ENCODE peak calls at places on chromosomes 13 and 19, in seven cellular contexts. K, W, R, Y, X, B and T are unnamed samples.

GRCh38 chr13:59409651-59410200 is 754.0 kb downstream of the DIAPH3 start:
- DNase-seq in K (no peak), W (no peak), R (no peak), Y (no peak), X (no peak), B (no peak), T (no peak)

GRCh38 chr19:54035215-54036178 is 28.2 kb downstream of the VSTM1 start:
- DNase-seq in K (peak), W (no peak), R (no peak), Y (no peak), X (no peak), B (peak), T (peak)

GRCh38 chr13:111262281-111262680 is 58.2 kb upstream of the TEX29 start:
- DNase-seq in K (no peak), W (no peak), R (no peak), Y (no peak), X (no peak), B (no peak), T (no peak)

GRCh38 chr13:73370066-73370465 is 311.3 kb downstream of the KLF5 start:
- DNase-seq in K (no peak), W (no peak), R (no peak), Y (no peak), X (no peak), B (no peak), T (no peak)

GRCh38 chr19:10921909-10922637 is 6.4 kb downstream of the YIPF2 start:
- DNase-seq in K (no peak), W (no peak), R (no peak), Y (no peak), X (no peak), B (no peak), T (no peak)

GRCh38 chr13:29707876-29708543 is 112.5 kb upstream of the SLC7A1 start:
- DNase-seq in K (peak), W (no peak), R (no peak), Y (peak), X (peak), B (peak), T (peak)

GRCh38 chr19:42088471-42089190 is 12.7 kb downstream of the ZNF574 start:
- DNase-seq in K (peak), W (no peak), R (no peak), Y (no peak), X (no peak), B (peak), T (peak)

GRCh38 chr13:98405107-98405571 is 171.8 kb downstream of the STK24 start:
- DNase-seq in K (peak), W (no peak), R (no peak), Y (no peak), X (no peak), B (peak), T (peak)

DNA sequence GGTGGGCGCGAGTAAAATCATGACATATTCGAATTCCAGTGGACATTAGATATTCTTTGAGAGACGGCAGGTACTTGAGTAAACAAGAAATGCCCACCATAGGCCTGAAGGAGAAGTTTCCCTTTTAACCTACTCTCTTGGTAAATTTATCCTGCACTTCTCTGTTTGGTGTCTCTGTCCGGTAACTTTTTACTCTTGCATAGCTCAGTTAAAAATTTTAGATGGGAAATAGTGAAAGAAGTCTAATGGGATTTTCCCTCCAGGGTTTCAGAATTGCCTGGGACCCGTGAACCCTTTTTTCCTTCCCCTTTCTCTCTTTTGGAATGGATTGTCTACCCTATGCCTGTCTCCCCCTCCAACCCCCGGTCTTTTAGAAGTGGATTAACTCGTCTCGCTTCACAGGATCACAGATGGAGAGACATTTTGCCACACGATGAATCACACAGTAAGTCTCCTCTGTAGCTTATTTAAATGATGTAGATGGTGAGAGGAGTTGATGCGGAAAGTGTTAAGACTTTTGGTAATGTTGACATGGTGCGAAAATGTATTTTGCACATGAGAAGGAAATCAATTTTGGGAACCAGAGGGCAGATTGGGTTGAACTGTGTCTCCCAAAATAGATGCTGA is 511 bp upstream of the MIPEP start:
- DNase-seq in K (peak), W (no peak), R (no peak), Y (no peak), X (no peak), B (peak), T (no peak)
- H3K4me3 ChIP-seq in K (peak), W (peak), R (peak), Y (peak), X (peak), B (peak), T (peak)

GRCh38 chr13:31970237-31970930 is 61.2 kb upstream of the FRY start:
- DNase-seq in K (peak), W (no peak), R (no peak), Y (no peak), X (no peak), B (peak), T (peak)

GRCh38 chr13:31964168-31964567 is 67.4 kb upstream of the FRY start:
- DNase-seq in K (no peak), W (no peak), R (no peak), Y (no peak), X (no peak), B (no peak), T (no peak)

GRCh38 chr13:31965361-31966066 is 66.1 kb upstream of the FRY start:
- DNase-seq in K (peak), W (no peak), R (no peak), Y (no peak), X (no peak), B (peak), T (peak)

GRCh38 chr13:31968473-31968872 is 63.1 kb upstream of the FRY start:
- DNase-seq in K (no peak), W (no peak), R (no peak), Y (peak), X (no peak), B (no peak), T (peak)

DNA sequence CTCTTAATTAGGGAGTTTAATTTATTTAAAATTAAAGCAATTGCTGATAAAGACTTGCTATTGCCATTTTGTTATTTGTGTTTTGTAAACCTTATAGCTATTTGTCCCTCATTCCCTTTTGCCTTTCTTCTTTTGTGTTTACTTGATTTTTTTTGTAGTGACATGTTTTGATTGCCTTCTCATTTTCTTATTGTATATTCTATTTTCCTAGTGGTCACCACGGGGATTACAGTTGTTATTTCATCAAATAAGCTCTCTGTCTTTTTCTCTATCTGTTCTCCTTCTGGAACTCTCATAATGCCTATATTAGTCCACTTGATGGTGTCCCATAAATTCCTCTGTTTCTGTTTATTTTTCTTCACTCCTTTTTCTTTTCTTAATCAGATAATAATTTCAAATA is 64.4 kb upstream of the FRY start:
- DNase-seq in K (no peak), W (no peak), R (no peak), Y (no peak), X (no peak), B (no peak), T (no peak)
- TF ChIP-seq CTCF in K (no peak), W (no peak), R (peak), Y (no peak), X (no peak), B (peak), T (no peak)

GRCh38 chr13:42393573-42394360 is 121.8 kb downstream of the AKAP11 start:
- DNase-seq in K (no peak), W (no peak), R (no peak), Y (no peak), X (peak), B (no peak), T (no peak)
- H3K4me3 ChIP-seq in K (no peak), W (no peak), R (no peak), Y (no peak), X (peak), B (no peak), T (no peak)

DNA sequence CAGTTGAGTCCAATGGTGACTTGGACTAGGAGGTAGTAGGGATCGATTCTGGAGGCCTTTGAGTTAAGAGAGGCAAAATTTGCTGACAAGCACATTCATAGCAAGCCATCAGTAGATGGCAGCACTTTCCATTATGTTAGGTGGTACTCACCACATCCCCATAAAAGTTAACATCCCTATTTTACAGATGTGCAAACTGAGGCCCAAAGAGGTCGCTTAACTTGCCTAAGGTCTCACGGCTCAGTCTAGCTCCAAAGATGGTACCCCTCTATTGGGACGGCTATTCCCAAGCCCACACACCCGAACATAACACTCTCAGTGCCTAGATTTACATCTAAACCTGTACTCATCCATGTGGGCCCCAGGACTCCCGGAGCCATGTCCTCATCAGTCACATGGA is 21.5 kb upstream of the FOSB start:
- DNase-seq in K (peak), W (no peak), R (no peak), Y (no peak), X (no peak), B (peak), T (peak)
- TF ChIP-seq CTCF in K (peak), W (peak), R (no peak), Y (peak), X (peak), B (peak), T (peak)

DNA sequence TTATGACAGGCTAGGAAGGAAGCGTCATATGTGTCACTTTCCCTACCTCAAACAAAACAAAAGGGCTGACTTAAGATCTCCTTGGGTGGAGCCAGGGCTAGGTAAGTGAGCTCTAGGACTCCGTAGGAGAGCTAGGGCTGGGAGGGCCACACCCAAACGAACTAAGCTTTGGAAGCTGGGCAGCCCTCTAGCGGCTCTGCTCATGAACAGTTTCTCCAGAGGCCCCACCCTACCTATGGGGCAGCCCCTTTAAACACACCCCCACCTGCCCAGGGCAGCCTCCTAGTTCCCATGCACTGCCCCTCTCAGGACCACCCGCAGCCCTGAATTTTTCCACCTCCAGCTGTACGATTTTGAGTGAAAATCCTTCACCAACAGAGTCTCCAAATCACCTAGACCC is 3.5 kb downstream of the PEG3 start:
- DNase-seq in K (no peak), W (no peak), R (no peak), Y (peak), X (no peak), B (no peak), T (no peak)
- H3K4me3 ChIP-seq in K (no peak), W (peak), R (peak), Y (peak), X (no peak), B (no peak), T (no peak)

GRCh38 chr13:93004919-93005318 is 221.7 kb upstream of the GPC6 start:
- DNase-seq in K (peak), W (no peak), R (no peak), Y (no peak), X (no peak), B (peak), T (peak)
- TF ChIP-seq CTCF in K (peak), W (no peak), R (no peak), Y (no peak), X (no peak), B (peak), T (peak)

DNA sequence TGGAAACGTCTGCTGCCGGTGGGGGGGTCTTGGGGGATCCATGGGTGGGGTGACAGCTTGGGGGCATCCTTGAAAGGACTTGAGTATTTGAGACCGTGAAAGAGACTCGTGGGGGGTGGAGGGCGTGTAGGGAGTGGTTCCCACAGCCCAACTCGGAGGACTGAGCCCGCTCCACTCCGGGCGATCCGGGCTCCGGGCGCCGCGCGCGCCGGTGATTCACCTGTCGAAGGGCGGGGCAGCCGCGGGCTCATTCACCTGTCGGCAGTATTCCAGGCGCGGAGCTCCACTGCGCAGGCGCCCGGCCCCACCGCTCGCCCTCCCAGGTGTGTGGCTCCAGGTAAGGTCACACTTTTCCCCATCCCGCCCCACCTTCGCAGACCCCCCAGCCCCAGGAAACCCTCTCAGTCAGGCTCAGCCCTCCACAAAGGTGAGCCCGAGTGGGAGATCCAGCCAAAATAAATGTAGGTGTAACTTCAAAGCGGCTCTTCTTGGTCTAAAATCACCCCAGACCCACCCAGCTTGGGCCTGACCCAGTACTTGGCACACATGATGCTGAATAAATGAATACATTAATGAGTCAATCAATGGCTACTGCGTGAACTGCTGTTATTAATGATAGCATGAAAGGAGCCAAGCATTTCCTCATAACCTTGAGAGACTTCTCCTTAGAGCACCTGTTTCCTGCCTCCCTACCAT is 4.7 kb downstream of the NOTCH3 start:
- DNase-seq in K (no peak), W (peak), R (no peak), Y (peak), X (no peak), B (no peak), T (no peak)
- H3K4me3 ChIP-seq in K (peak), W (peak), R (peak), Y (peak), X (peak), B (no peak), T (no peak)

GRCh38 chr19:8324186-8325050 is 3.1 kb downstream of the RPS28 start:
- DNase-seq in K (no peak), W (no peak), R (no peak), Y (no peak), X (peak), B (no peak), T (no peak)
- TF ChIP-seq CTCF in K (no peak), W (no peak), R (no peak), Y (no peak), X (peak), B (no peak), T (no peak)

GRCh38 chr13:95067303-95067702 is 233.9 kb downstream of the ABCC4 start:
- DNase-seq in K (peak), W (no peak), R (no peak), Y (no peak), X (no peak), B (peak), T (peak)
- H3K4me3 ChIP-seq in K (no peak), W (no peak), R (no peak), Y (no peak), X (no peak), B (no peak), T (no peak)

DNA sequence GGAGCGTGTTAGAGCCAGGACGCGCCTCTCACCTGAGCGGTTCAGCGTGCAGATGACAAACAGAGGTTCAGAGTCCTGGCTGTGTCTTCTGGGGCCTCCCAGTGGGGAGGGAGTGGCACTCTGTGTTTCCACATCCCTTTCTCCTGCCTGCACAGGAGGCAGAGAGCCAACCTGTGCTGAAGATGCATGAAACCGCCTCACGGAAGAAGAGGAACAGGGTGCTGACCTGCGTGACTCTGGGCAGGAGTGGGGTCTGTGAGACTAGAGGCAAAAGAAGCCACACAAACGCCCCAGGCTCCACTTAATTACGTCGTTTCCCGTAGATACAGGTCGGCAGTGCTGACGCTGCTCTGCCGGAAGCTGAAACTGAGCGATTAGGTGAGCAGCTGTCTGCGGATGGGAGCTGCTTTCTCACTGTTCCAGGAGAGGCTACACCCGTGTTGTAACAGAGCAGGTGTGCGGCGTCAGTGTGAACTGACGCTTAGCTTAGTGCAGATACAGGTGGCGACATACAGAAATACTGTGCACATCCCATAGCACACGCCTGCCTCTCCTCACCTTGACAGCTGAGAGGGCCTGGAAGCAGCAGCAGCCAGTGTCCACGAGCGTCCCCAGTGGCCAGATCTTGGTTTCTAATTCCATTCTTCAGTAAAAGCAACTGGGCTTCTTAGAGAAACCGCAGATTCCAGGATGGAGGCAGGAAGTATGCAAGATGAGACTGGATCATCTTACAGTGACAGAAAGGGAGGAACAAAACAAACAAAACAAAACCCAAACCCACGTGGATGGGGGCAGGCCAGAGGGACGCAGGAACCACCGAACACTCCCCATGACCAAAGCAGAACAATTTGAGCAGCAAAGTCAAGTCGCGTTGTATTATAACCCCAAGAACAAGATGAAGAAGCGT is 37.7 kb upstream of the MCF2L start:
- DNase-seq in K (peak), W (no peak), R (no peak), Y (peak), X (no peak), B (peak), T (peak)
- TF ChIP-seq CTCF in K (peak), W (peak), R (peak), Y (peak), X (peak), B (peak), T (peak)